ENCODE peak calls at places on chromosomes 16 and 17, in ten cellular contexts. T is CD4-positive, CD25-positive, alpha-beta regulatory T cell; R is stimulated activated CD4-positive, alpha-beta T cell treated with anti-CD3 and anti-CD28 coated beads, Interleukin-15, amount 100 ng/mL, for 24 hours; U is astrocyte of the spinal cord; N is EL; C is AG08396; K is astrocyte of the cerebellum; O is uterus; E is EH; F is stimulated activated CD8-positive, alpha-beta memory T cell treated with anti-CD3 and anti-CD28 coated beads, Interleukin-12 subunit alpha, Interleukin-12 subunit beta, amount 100 ng/mL, for 1 hour. J is an unnamed sample.

GRCh38 chr17:15341966-15342365 is 569 bp upstream of the TEKT3 start:
- DNase-seq in T (no peak), R (no peak), U (no peak), N (no peak), C (no peak), K (no peak), O (no peak), E (no peak), F (no peak), J (no peak)

GRCh38 chr17:63538693-63539595 is 11.3 kb upstream of the DCAF7 start:
- DNase-seq in T (no peak), R (no peak), U (no peak), N (no peak), C (no peak), K (no peak), O (no peak), E (no peak), F (no peak), J (no peak)

GRCh38 chr16:67388591-67388990 is 4.7 kb downstream of the TPPP3 start:
- DNase-seq in T (no peak), R (no peak), U (no peak), N (no peak), C (no peak), K (no peak), O (no peak), E (no peak), F (no peak), J (no peak)

GRCh38 chr17:69500911-69501429 is 86.5 kb downstream of the MAP2K6 start:
- DNase-seq in T (no peak), R (no peak), U (no peak), N (no peak), C (no peak), K (no peak), O (no peak), E (no peak), F (no peak), J (no peak)

GRCh38 chr16:47567321-47567720 is 106.2 kb downstream of the PHKB start:
- DNase-seq in T (no peak), R (no peak), U (no peak), N (no peak), C (no peak), K (no peak), O (no peak), E (no peak), F (no peak), J (no peak)

GRCh38 chr17:8053600-8053999 is 14.7 kb downstream of the ALOX15B start:
- DNase-seq in T (no peak), R (no peak), U (no peak), N (no peak), C (no peak), K (no peak), O (no peak), E (peak; percentile 20), F (no peak), J (no peak)

GRCh38 chr16:24834459-24835335 is 11.1 kb upstream of the SLC5A11 start:
- DNase-seq in T (no peak), R (no peak), U (peak; percentile 41), N (peak; percentile 58), C (peak; percentile 60), K (peak; percentile 9), O (no peak), E (peak; percentile 55), F (no peak), J (peak; percentile 73)

GRCh38 chr16:6846452-6846851 is 486.2 kb upstream of the RBFOX1 start:
- DNase-seq in T (no peak), R (no peak), U (no peak), N (no peak), C (no peak), K (no peak), O (no peak), E (no peak), F (no peak), J (peak; percentile 26)

GRCh38 chr17:72053069-72053846 is 67.6 kb upstream of the SOX9 start:
- DNase-seq in T (no peak), R (no peak), U (no peak), N (no peak), C (no peak), K (no peak), O (no peak), E (no peak), F (no peak), J (no peak)